ENCODE peak calls at places on chromosome 20, in nine cellular contexts. Q, Z, C, T, J, K, U, F and S are unnamed samples.

GRCh38 chr20:49283703-49284625 is 6.1 kb upstream of the ZNFX1 start:
- DNase-seq in T (no peak), Z (no peak), K (no peak), U (no peak), J (peak), C (no peak), Q (no peak), F (no peak), S (no peak)

GRCh38 chr20:4427936-4428581 is 293.6 kb upstream of the PRND start:
- DNase-seq in T (no peak), Q (no peak), C (no peak), U (no peak), J (no peak), Z (no peak), F (no peak), K (no peak), S (no peak)

GRCh38 chr20:50788045-50788867 is 6.6 kb upstream of the BCAS4 start:
- DNase-seq in T (peak), J (peak), F (peak), C (no peak), Z (no peak), U (peak), K (no peak), Q (no peak), S (no peak)

GRCh38 chr20:43658068-43658722 is 8.7 kb upstream of the MYBL2 start:
- DNase-seq in U (no peak), T (peak), Q (peak), F (peak), K (no peak), C (no peak), Z (no peak), J (peak), S (no peak)

GRCh38 chr20:44704551-44704971 is 10.6 kb upstream of the CCN5 start:
- DNase-seq in C (no peak), Z (no peak), K (no peak), U (no peak), Q (no peak), F (no peak), J (peak), T (no peak), S (no peak)

GRCh38 chr20:13231031-13231752 is 10.1 kb downstream of the ISM1 start:
- DNase-seq in J (peak), K (no peak), F (no peak), U (no peak), T (peak), Q (peak), Z (no peak), C (no peak), S (no peak)

GRCh38 chr20:59931511-59932312 is 1.7 kb downstream of the SYCP2 start:
- DNase-seq in F (no peak), Z (no peak), T (no peak), C (no peak), Q (no peak), J (no peak), U (no peak), K (no peak), S (no peak)

GRCh38 chr20:41170386-41171105 is 33.2 kb downstream of the PLCG1 start:
- DNase-seq in Q (no peak), K (no peak), Z (no peak), T (no peak), J (no peak), C (no peak), U (no peak), F (no peak), S (no peak)

GRCh38 chr20:4898282-4898681 is 103.0 kb downstream of the SLC23A2 start:
- DNase-seq in Z (no peak), U (no peak), J (peak), K (no peak), T (peak), F (no peak), Q (no peak), C (no peak), S (no peak)

GRCh38 chr20:43681991-43682410 is 15.1 kb downstream of the MYBL2 start:
- DNase-seq in T (no peak), J (no peak), F (no peak), K (no peak), C (no peak), U (no peak), Z (peak), Q (peak), S (peak)

GRCh38 chr20:36217226-36217625 is 19.1 kb upstream of the AAR2 start:
- DNase-seq in K (no peak), C (no peak), U (no peak), J (no peak), F (peak), T (peak), Q (no peak), Z (no peak), S (no peak)
- TF ChIP-seq CTCF in K (no peak), C (no peak), U (no peak), J (no peak), F (no peak), T (peak), Q (no peak), Z (peak), S (no peak)

GRCh38 chr20:57399587-57400261 is 8.5 kb downstream of the RBM38 start:
- DNase-seq in F (no peak), Z (no peak), J (peak), C (no peak), K (peak), Q (peak), U (no peak), T (no peak), S (peak)

GRCh38 chr20:57397004-57397692 is 6.0 kb downstream of the RBM38 start:
- DNase-seq in U (no peak), C (no peak), T (no peak), F (no peak), J (no peak), Q (peak), K (peak), Z (no peak), S (no peak)

GRCh38 chr20:57397693-57398108 is 6.5 kb downstream of the RBM38 start:
- DNase-seq in U (no peak), J (no peak), F (no peak), Q (peak), Z (no peak), T (no peak), C (no peak), K (peak), S (no peak)

GRCh38 chr20:57398901-57399535 is 7.8 kb downstream of the RBM38 start:
- DNase-seq in Z (no peak), U (no peak), K (peak), J (peak), Q (no peak), C (no peak), T (no peak), F (no peak), S (no peak)

GRCh38 chr20:57398231-57398821 is 7.1 kb downstream of the RBM38 start:
- DNase-seq in J (no peak), T (no peak), K (peak), Q (peak), C (no peak), U (no peak), Z (peak), F (no peak), S (peak)
- TF ChIP-seq CTCF in J (no peak), T (no peak), K (no peak), Q (no peak), C (no peak), U (no peak), Z (no peak), F (no peak), S (no peak)

GRCh38 chr20:62702886-62703852 is 5.5 kb upstream of the NTSR1 start:
- DNase-seq in K (no peak), J (peak), T (peak), F (peak), C (no peak), U (peak), Z (no peak), Q (peak), S (no peak)
- TF ChIP-seq CTCF in K (no peak), J (peak), T (peak), F (peak), C (no peak), U (no peak), Z (peak), Q (peak), S (no peak)

DNA sequence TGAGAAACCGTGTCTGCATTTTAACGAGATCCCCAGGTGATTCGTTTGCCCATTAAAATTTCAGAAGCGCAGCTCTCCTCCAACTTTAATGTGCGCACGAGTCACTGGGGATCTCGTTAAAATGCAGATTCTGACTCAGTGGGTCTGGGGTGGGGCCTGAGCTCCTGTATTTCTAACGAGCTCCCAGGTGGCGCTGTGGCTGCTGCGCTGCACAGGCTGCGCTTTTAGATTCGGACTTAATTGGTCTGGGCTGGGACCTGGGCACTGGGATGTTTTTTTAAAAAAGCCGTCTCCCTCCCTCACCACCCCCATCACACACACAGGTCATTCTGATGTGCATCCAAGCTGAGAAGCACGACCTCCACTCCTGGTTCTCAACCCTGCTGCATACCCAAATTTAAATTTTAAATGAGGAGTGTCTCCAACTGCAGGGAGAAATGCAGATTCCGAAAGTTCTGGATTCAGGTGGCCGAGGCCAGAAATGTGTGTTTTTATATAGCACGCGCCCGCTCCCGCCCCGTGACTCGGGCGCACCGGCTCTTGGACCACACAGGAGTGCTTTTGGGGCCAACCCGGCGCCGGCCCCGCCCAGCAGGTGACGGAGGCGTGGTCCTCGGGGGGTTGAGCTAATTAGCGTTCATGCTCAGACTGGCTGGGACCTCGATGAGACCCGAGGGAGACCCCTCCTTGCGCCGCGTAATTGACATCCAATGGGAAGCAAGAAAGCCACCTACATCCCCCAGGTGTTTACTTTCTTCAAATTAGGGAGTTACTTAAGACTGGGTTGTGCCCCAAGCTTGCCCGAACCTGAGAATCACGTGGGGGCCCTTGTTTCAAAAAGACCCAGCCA is 85.8 kb downstream of the ZFP64 start:
- DNase-seq in Q (peak), U (no peak), T (peak), J (peak), C (peak), Z (no peak), K (no peak), F (peak), S (no peak)
- TF ChIP-seq CTCF in Q (peak), U (no peak), T (peak), J (peak), C (peak), Z (peak), K (no peak), F (peak), S (peak)

DNA sequence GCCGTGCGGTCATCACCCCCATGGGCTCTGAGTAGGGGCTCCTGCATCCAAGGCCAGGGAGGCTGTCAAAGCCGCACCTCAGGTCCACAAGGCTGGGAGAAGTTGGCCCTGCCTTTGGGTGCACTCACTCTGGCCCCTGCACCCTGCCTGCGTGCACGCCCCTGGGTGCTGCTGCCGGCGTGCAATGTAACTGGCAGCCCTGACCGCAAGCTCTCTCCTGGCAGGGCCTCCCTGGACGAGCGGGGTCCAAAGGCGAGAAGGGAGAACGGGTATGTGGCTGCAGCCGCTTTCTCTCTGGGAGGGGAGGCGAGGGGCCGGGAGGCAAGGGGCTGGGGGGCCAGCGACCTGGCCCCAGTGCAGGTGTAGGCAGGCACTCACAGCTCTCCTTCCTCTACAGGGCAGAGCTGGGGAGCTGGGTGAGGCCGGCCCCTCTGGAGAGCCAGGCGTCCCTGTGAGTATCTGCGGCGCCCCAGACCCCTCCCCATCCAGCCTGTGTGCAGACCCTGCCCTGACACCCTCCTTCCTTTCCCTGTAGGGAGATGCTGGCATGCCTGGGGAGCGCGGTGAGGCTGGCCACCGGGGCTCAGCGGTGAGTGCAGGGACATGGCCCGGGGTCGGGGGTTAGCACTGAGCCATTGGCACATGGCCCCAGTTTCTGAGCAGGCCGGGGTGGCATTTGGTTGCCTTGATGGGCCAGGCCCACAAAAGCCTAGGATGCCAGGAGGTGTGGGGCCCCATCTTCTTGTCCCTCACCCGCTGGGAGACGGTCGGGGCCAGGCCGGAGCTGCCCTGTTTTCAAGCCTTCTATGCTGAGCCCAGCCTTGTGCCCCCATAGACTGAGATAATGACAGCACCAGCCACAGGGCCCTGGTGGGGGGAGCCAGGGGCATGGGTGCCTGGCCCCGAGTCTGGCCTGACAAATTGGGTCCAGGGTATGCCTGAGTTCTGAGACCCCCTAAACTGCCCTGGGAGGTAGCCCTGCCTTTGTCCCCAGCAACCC is 12.7 kb downstream of the COL9A3 start:
- DNase-seq in C (no peak), K (peak), T (no peak), Z (no peak), U (no peak), Q (no peak), J (no peak), F (no peak), S (no peak)
- TF ChIP-seq CTCF in C (no peak), K (no peak), T (no peak), Z (no peak), U (no peak), Q (no peak), J (no peak), F (no peak), S (no peak)

DNA sequence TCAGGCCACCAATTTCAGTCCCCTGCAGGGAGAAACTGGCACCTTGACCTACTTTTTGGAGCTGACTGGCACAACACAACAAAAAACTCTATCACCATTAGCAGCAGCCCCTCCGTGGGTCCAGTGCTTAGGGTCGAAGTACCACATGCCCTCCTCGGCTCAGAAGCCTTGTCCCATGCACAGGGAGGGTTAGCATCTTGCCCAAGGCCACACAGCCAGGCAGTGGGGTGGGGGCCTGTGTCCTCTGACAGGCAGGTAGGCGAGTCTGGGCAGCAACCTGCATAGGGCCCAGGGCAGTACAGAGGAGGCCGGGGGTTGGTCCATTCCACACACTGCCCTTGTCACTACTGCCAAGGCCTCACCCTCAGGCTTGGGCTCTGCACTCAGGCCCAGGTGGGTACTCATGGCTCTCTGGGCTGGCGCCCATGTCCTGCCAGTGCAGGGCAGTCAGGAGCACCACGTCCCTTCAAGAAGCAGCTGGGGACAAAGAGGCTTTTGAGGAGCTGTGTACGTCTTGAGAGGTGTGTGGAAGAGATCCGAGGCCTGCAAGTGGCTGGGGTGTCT is 53.6 kb downstream of the PYGB start:
- DNase-seq in Z (no peak), C (no peak), Q (no peak), U (no peak), K (no peak), J (no peak), F (no peak), T (peak), S (no peak)
- TF ChIP-seq CTCF in Z (no peak), C (no peak), Q (no peak), U (no peak), K (no peak), J (no peak), F (no peak), T (no peak), S (no peak)

GRCh38 chr20:36549628-36549941 is 8.3 kb downstream of the MYL9 start:
- DNase-seq in Q (no peak), K (no peak), F (no peak), Z (no peak), T (no peak), U (no peak), C (no peak), J (no peak), S (no peak)

GRCh38 chr20:36547186-36548005 is 6.1 kb downstream of the MYL9 start:
- DNase-seq in J (no peak), C (no peak), Q (no peak), F (no peak), Z (no peak), T (no peak), K (no peak), U (no peak), S (no peak)

GRCh38 chr20:36546111-36546736 is 4.9 kb downstream of the MYL9 start:
- DNase-seq in U (no peak), F (no peak), J (no peak), C (no peak), Z (no peak), K (no peak), Q (no peak), T (no peak), S (no peak)

GRCh38 chr20:36548704-36549627 is 7.6 kb downstream of the MYL9 start:
- DNase-seq in U (no peak), K (no peak), Q (no peak), T (no peak), Z (no peak), C (no peak), F (no peak), J (no peak), S (no peak)

DNA sequence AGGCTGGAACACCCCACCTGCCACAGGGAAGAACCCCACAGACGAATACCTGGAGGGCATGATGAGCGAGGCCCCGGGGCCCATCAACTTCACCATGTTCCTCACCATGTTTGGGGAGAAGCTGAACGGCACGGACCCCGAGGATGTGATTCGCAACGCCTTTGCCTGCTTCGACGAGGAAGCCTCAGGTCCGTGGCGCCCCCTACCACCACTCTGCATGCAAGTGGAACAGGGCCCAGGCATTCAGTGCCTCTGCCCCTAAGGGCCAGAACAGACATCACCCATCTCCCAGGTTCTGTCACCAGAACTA is 6.6 kb downstream of the MYL9 start:
- DNase-seq in J (no peak), Z (no peak), Q (peak), U (no peak), C (peak), T (no peak), F (no peak), K (no peak), S (no peak)
- TF ChIP-seq CTCF in J (peak), Z (no peak), Q (no peak), U (no peak), C (no peak), T (peak), F (no peak), K (no peak), S (peak)

GRCh38 chr20:21767200-21767738 is 61.8 kb downstream of the PAX1 start:
- DNase-seq in U (no peak), T (no peak), C (no peak), K (no peak), Z (no peak), J (no peak), F (no peak), Q (no peak), S (no peak)

GRCh38 chr20:21767739-21768223 is 62.3 kb downstream of the PAX1 start:
- DNase-seq in Z (no peak), U (no peak), Q (peak), C (peak), K (peak), F (peak), J (no peak), T (no peak), S (no peak)
- TF ChIP-seq CTCF in Z (peak), U (peak), Q (no peak), C (peak), K (no peak), F (peak), J (no peak), T (no peak), S (peak)